ENCODE peak calls at places on chromosomes 6 and 20, in ten cellular contexts. E is endothelial cell of umbilical vein; D is SJCRH30; J is HepG2; F is aorta; Y is EL; V is stimulated activated CD8-positive, alpha-beta memory T cell treated with anti-CD3 and anti-CD28 coated beads, Interleukin-15, amount 100 ng/mL, for 24 hours; N is T-cell; O is coronary artery; Z is CD4-positive, alpha-beta memory T cell. R is an unnamed sample.

GRCh38 chr20:38338849-38339520 is 7.3 kb upstream of the LBP start:
- DNase-seq in E (no peak), D (no peak), J (no peak), F (no peak), Y (peak), V (no peak), N (no peak), O (no peak), Z (no peak), R (no peak)

GRCh38 chr20:63830821-63831593 is at the start of gene ZBTB46:
- DNase-seq in E (no peak), D (peak), J (no peak), F (peak), Y (peak), V (peak), N (no peak), O (no peak), Z (no peak), R (no peak)

GRCh38 chr6:56770011-56770520 is 127.4 kb upstream of the DST start:
- DNase-seq in E (no peak), D (no peak), J (no peak), F (no peak), Y (no peak), V (no peak), N (no peak), O (no peak), Z (no peak), R (no peak)

GRCh38 chr20:62114894-62115293 is 7.4 kb upstream of the LSM14B start:
- DNase-seq in E (no peak), D (no peak), J (no peak), F (no peak), Y (no peak), V (no peak), N (no peak), O (no peak), Z (no peak), R (no peak)

GRCh38 chr20:56429496-56429895 is 17.4 kb downstream of the CASS4 start:
- DNase-seq in E (peak), D (no peak), J (no peak), F (peak), Y (peak), V (no peak), N (no peak), O (no peak), Z (no peak), R (no peak)

GRCh38 chr20:44489931-44490330 is 14.3 kb downstream of the TTPAL start:
- DNase-seq in E (no peak), D (no peak), J (no peak), F (no peak), Y (no peak), V (no peak), N (no peak), O (no peak), Z (no peak), R (no peak)

GRCh38 chr6:106168097-106168888 is 82.2 kb downstream of the PRDM1 start:
- DNase-seq in E (no peak), D (no peak), J (no peak), F (no peak), Y (no peak), V (no peak), N (no peak), O (no peak), Z (no peak), R (no peak)

GRCh38 chr20:53774487-53775203 is 181.0 kb upstream of the ZNF217 start:
- DNase-seq in E (peak), D (no peak), J (no peak), F (no peak), Y (peak), V (no peak), N (no peak), O (no peak), Z (no peak), R (peak)

GRCh38 chr20:56817780-56818675 is 188.9 kb downstream of the TFAP2C start:
- DNase-seq in E (no peak), D (no peak), J (no peak), F (no peak), Y (no peak), V (no peak), N (no peak), O (no peak), Z (no peak), R (no peak)

GRCh38 chr6:135673671-135674309 is 176.2 kb upstream of the AHI1 start:
- DNase-seq in E (no peak), D (no peak), J (no peak), F (no peak), Y (peak), V (no peak), N (no peak), O (no peak), Z (no peak), R (no peak)

GRCh38 chr6:8180327-8181161 is 78.2 kb upstream of the EEF1E1 start:
- DNase-seq in E (no peak), D (peak), J (no peak), F (no peak), Y (peak), V (no peak), N (no peak), O (no peak), Z (no peak), R (no peak)

GRCh38 chr6:75235271-75235670 is 8.3 kb downstream of the COX7A2 start:
- DNase-seq in E (no peak), D (peak), J (no peak), F (no peak), Y (no peak), V (no peak), N (no peak), O (no peak), Z (no peak), R (no peak)

GRCh38 chr20:46694484-46694883 is 5.2 kb upstream of the TP53RK start:
- DNase-seq in E (peak), D (peak), J (no peak), F (no peak), Y (peak), V (no peak), N (no peak), O (no peak), Z (no peak), R (no peak)

GRCh38 chr6:122712093-122712863 is 67.2 kb upstream of the FABP7 start:
- DNase-seq in E (peak), D (no peak), J (no peak), F (no peak), Y (no peak), V (no peak), N (no peak), O (no peak), Z (no peak), R (no peak)

GRCh38 chr6:123589317-123589716 is 47.4 kb downstream of the TRDN start:
- DNase-seq in E (peak), D (no peak), J (no peak), F (no peak), Y (no peak), V (no peak), N (no peak), O (no peak), Z (no peak), R (no peak)

GRCh38 chr20:63091901-63092659 is 85.3 kb upstream of the BHLHE23 start:
- DNase-seq in E (no peak), D (no peak), J (no peak), F (peak), Y (no peak), V (no peak), N (no peak), O (peak), Z (no peak), R (peak)

GRCh38 chr20:63547484-63548480 is at the start of gene SRMS:
- DNase-seq in E (no peak), D (no peak), J (no peak), F (no peak), Y (no peak), V (no peak), N (no peak), O (no peak), Z (no peak), R (peak)

GRCh38 chr6:87731818-87732661 is 30.0 kb upstream of the AKIRIN2 start:
- DNase-seq in E (peak), D (peak), J (peak), F (peak), Y (peak), V (no peak), N (peak), O (peak), Z (peak), R (peak)

GRCh38 chr6:153392156-153392555 is 261.1 kb upstream of the RGS17 start:
- DNase-seq in E (no peak), D (peak), J (no peak), F (no peak), Y (no peak), V (no peak), N (no peak), O (no peak), Z (no peak), R (no peak)

GRCh38 chr6:85459224-85459901 is 9.5 kb downstream of the NT5E start:
- DNase-seq in E (peak), D (no peak), J (no peak), F (no peak), Y (peak), V (no peak), N (no peak), O (no peak), Z (no peak), R (no peak)

GRCh38 chr6:108432792-108433191 is 127.9 kb upstream of the FOXO3 start:
- DNase-seq in E (peak), D (no peak), J (no peak), F (no peak), Y (no peak), V (no peak), N (no peak), O (no peak), Z (no peak), R (no peak)